ENCODE peak calls at places on chromosomes 16 and 17, in five cellular contexts. Z is HepG2, P is GM12878, Q is SK-N-SH, D is K562. A is an unnamed sample.

GRCh38 chr16:73058221-73058615 is 10.3 kb upstream of the ZFHX3 start:
- DNase-seq in P (no peak), Q (peak; percentile 72), Z (no peak), D (peak; percentile 30), A (no peak)

GRCh38 chr17:45646288-45646988 is 137.7 kb upstream of the CRHR1 start:
- DNase-seq in P (no peak), D (no peak), Z (peak; percentile 27), Q (no peak), A (peak; percentile 17)

GRCh38 chr17:57696050-57696449 is 49.0 kb downstream of the CCDC182 start:
- DNase-seq in D (no peak), Z (no peak), Q (no peak), P (no peak), A (no peak)

GRCh38 chr16:57773680-57774295 is 28.5 kb downstream of the KIFC3 start:
- DNase-seq in D (no peak), P (no peak), Z (no peak), Q (no peak), A (no peak)

GRCh38 chr17:33435716-33436301 is 142.7 kb upstream of the ASIC2 start:
- DNase-seq in Z (no peak), D (no peak), Q (no peak), P (no peak), A (no peak)

GRCh38 chr17:7217113-7217987 is 2.3 kb downstream of the DLG4 start:
- DNase-seq in P (no peak), Q (peak; percentile 82), Z (no peak), D (peak; percentile 77), A (no peak)

GRCh38 chr17:7745748-7746470 is 28.4 kb downstream of the DNAH2 start:
- DNase-seq in P (no peak), Z (peak; percentile 61), Q (no peak), D (peak; percentile 33), A (peak; percentile 7)

GRCh38 chr16:73711441-73712080 is 585.1 kb upstream of the PSMD7 start:
- DNase-seq in Q (no peak), D (no peak), P (no peak), Z (no peak), A (no peak)

GRCh38 chr16:70298988-70299938 is at the start of gene DDX19B:
- DNase-seq in P (no peak), Z (peak; percentile 90), D (peak; percentile 69), Q (peak; percentile 90), A (peak; percentile 71)

GRCh38 chr17:5703736-5704135 is 119.4 kb upstream of the NLRP1 start:
- DNase-seq in D (no peak), Z (no peak), P (no peak), Q (no peak), A (no peak)

GRCh38 chr16:82991435-82991834 is 364.7 kb downstream of the CDH13 start:
- DNase-seq in Q (no peak), D (no peak), P (no peak), Z (no peak), A (no peak)

GRCh38 chr16:87463722-87464690 is 28.8 kb downstream of the ZCCHC14 start:
- DNase-seq in P (no peak), D (peak; percentile 52), Z (peak; percentile 30), Q (no peak), A (peak; percentile 45)

GRCh38 chr16:87705780-87706277 is 60.0 kb downstream of the KLHDC4 start:
- DNase-seq in Z (peak; percentile 74), Q (no peak), P (no peak), D (no peak), A (no peak)

GRCh38 chr17:56756536-56756935 is 77.2 kb downstream of the C17orf67 start:
- DNase-seq in P (no peak), D (no peak), Z (peak; percentile 24), Q (no peak), A (no peak)

GRCh38 chr16:71367243-71367976 is 8.9 kb downstream of the CALB2 start:
- DNase-seq in D (peak; percentile 79), Z (peak; percentile 55), Q (peak; percentile 82), P (peak; percentile 2), A (peak; percentile 11)

GRCh38 chr16:3642397-3643094 is 11.9 kb upstream of the DNASE1 start:
- DNase-seq in D (peak; percentile 89), Q (peak; percentile 91), Z (no peak), P (no peak), A (no peak)

GRCh38 chr17:55728361-55728760 is 5.7 kb upstream of the TMEM100 start:
- DNase-seq in Q (no peak), Z (no peak), D (no peak), P (no peak), A (no peak)

GRCh38 chr16:80806957-80807356 is 2.6 kb upstream of the CDYL2 start:
- DNase-seq in Q (no peak), Z (peak; percentile 11), P (no peak), D (no peak), A (no peak)

GRCh38 chr17:2292100-2292499 is 11.5 kb downstream of the SMG6 start:
- DNase-seq in Z (no peak), D (no peak), Q (no peak), P (no peak), A (no peak)

GRCh38 chr16:87661561-87661960 is 59.3 kb downstream of the JPH3 start:
- DNase-seq in P (no peak), Z (peak; percentile 44), D (peak; percentile 68), Q (no peak), A (peak; percentile 86)

GRCh38 chr17:48246623-48247022 is 139.1 kb downstream of the SNX11 start:
- DNase-seq in D (peak; percentile 43), Z (no peak), P (no peak), Q (no peak), A (no peak)

GRCh38 chr16:14013571-14014283 is 57.4 kb upstream of the MRTFB start:
- DNase-seq in P (no peak), Q (peak; percentile 66), Z (peak; percentile 77), D (no peak), A (no peak)

GRCh38 chr17:42016411-42016831 is 818 bp downstream of the DNAJC7 start:
- DNase-seq in Q (peak; percentile 34), P (no peak), D (peak; percentile 31), Z (no peak), A (no peak)

GRCh38 chr16:88430185-88430523 is 22.9 kb upstream of the ZFPM1 start:
- DNase-seq in D (no peak), Z (no peak), Q (no peak), P (no peak), A (no peak)

GRCh38 chr16:61195006-61195405 is 841.2 kb downstream of the CDH8 start:
- DNase-seq in P (no peak), Q (no peak), D (no peak), Z (no peak), A (no peak)

GRCh38 chr16:52383640-52384292 is 163.2 kb downstream of the TOX3 start:
- DNase-seq in P (no peak), D (no peak), Q (no peak), Z (peak; percentile 57), A (no peak)

GRCh38 chr17:52027620-52028019 is 130.9 kb downstream of the CA10 start:
- DNase-seq in D (no peak), Z (no peak), Q (no peak), P (no peak), A (no peak)
- TF ChIP-seq REST in D (no peak), Z (no peak), Q (no peak), P (no peak), A (no peak)

DNA sequence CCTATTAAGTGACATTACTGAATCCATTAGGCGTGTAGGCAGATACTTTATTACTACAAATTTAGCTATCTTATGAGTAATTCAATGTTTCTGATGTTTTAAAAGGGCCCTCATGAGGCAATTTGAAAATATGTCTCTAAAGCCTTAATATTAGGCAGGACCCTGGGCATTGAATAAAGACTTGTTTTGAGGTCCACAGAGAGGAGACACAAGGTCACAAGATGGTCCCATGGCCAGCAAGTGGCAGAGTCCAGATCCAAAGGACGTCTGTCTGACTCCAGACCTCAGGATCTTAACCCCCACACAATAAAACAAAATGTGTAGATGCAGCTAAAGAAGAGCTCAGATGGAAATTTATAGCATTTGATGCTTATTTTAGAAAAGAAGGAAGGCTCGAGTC is 31.9 kb upstream of the HEATR6 start:
- DNase-seq in Q (no peak), P (no peak), Z (no peak), D (no peak), A (no peak)
- TF ChIP-seq GABPA in Q (no peak), P (no peak), Z (no peak), D (no peak), A (no peak)

GRCh38 chr16:66324785-66325184 is 41.7 kb upstream of the CDH5 start:
- DNase-seq in Q (peak; percentile 79), D (peak; percentile 29), P (no peak), Z (peak; percentile 23), A (peak; percentile 18)
- TF ChIP-seq REST in Q (no peak), D (no peak), P (no peak), Z (no peak), A (no peak)

DNA sequence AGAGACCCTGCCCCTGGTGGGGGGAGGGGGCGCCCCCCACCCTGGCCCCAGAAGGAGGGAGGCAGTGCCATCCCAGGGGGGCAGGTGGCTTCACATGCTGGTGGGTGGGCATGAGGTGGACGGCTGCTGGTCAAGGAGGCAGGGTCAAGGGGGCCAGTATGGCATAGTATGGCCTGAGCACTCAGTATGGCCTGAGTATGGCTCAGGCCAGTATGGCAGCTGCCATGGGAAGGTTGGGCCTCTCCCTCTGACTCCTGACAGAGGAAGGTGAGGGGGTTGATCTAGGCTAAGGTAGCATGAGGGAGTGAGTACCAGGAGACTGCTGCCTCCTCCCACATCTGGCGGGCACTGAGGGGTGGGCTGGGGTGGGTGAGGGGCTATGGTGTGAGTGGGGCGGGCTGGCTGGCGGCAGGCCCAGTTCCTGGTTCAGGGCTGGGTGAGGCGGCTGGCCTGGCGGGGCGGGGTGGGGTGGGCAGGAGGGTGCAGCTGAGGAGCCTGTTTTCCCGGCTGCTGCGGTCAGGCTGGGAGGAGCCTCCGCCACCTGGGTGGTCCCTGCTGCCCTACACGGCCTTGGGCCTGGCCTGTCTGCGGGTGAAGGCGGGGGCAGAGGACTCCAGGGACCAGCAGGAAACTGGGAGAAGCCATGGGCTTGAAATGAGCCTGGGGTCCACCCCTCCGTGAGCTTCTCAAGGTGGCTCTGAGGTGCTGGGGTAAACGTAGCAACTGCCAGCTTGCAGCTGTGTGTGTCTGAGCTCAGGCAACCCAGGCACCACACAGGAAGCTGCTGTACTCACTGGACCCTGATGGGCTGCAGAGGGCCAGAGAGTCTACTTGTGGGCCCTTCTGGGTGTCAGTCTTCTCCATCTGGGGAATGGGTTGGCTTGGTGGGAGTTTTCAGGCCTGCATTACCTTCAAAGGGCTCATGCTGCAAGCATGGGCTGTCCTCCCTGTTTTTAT is 57.0 kb downstream of the RAI1 start:
- DNase-seq in Q (peak; percentile 89), D (no peak), Z (no peak), P (no peak), A (no peak)
- TF ChIP-seq GABPA in Q (no peak), D (no peak), Z (no peak), P (no peak), A (no peak)

GRCh38 chr17:80146121-80147034 is 550 bp downstream of the EIF4A3 start:
- DNase-seq in Q (peak; percentile 79), P (no peak), D (peak; percentile 22), Z (no peak), A (no peak)
- TF ChIP-seq REST in Q (no peak), P (no peak), D (no peak), Z (no peak), A (no peak)

GRCh38 chr17:27478901-27479531 is 22.8 kb downstream of the KSR1 start:
- DNase-seq in D (no peak), P (no peak), Z (no peak), Q (no peak), A (no peak)
- TF ChIP-seq GABPA in D (no peak), P (no peak), Z (no peak), Q (no peak), A (no peak)

A was measured in HL-60.